ENCODE peak calls at places on chromosomes 1 and 21, in nine cellular contexts. N, Z, W, F, D, O, L, Y and T are unnamed samples.
A peak's percentile ranks its signal among the peaks of the same experiment; 100 is the strongest.

GRCh38 chr1:214012418-214012817 is 24.6 kb downstream of the PROX1 start:
- DNase-seq in N (peak; percentile 22), Z (peak; percentile 94), W (no peak), F (no peak), D (no peak), O (no peak), L (no peak), Y (no peak), T (no peak)

GRCh38 chr1:29706936-29707335 is 470.6 kb downstream of the PTPRU start:
- DNase-seq in N (peak; percentile 77), Z (no peak), W (peak; percentile 69), F (no peak), D (peak; percentile 85), O (no peak), L (no peak), Y (no peak), T (peak; percentile 15)

GRCh38 chr21:31383770-31384169 is 39.7 kb upstream of the TIAM1 start:
- DNase-seq in N (no peak), Z (no peak), W (no peak), F (no peak), D (no peak), O (no peak), L (no peak), Y (no peak), T (no peak)

GRCh38 chr1:233485809-233486398 is 128.0 kb upstream of the KCNK1 start:
- DNase-seq in N (no peak), Z (no peak), W (no peak), F (no peak), D (no peak), O (no peak), L (no peak), Y (no peak), T (no peak)

GRCh38 chr1:160097911-160098851 is at the start of gene IGSF8:
- DNase-seq in N (peak; percentile 82), Z (peak; percentile 61), W (peak; percentile 96), F (peak; percentile 95), D (peak; percentile 98), O (peak; percentile 93), L (peak; percentile 93), Y (peak; percentile 90), T (peak; percentile 66)

GRCh38 chr1:33161061-33161681 is 20.7 kb downstream of the TRIM62 start:
- DNase-seq in N (no peak), Z (no peak), W (no peak), F (peak; percentile 68), D (peak; percentile 85), O (no peak), L (peak; percentile 73), Y (peak; percentile 27), T (peak; percentile 38)

GRCh38 chr1:6870571-6870970 is 85.3 kb downstream of the CAMTA1 start:
- DNase-seq in N (peak; percentile 57), Z (no peak), W (no peak), F (no peak), D (no peak), O (no peak), L (no peak), Y (no peak), T (no peak)

GRCh38 chr1:229964281-229964680 is 102.8 kb upstream of the GALNT2 start:
- DNase-seq in N (peak; percentile 25), Z (no peak), W (no peak), F (no peak), D (no peak), O (no peak), L (no peak), Y (no peak), T (no peak)

GRCh38 chr21:37525810-37526209 is 159.2 kb downstream of the DYRK1A start:
- DNase-seq in N (no peak), Z (no peak), W (no peak), F (no peak), D (no peak), O (no peak), L (no peak), Y (no peak), T (no peak)

GRCh38 chr21:32712043-32712442 is 15.8 kb downstream of the SYNJ1 start:
- DNase-seq in N (no peak), Z (no peak), W (no peak), F (no peak), D (no peak), O (no peak), L (no peak), Y (no peak), T (no peak)

GRCh38 chr1:154696001-154696400 is 88.0 kb upstream of the ADAR start:
- DNase-seq in N (peak; percentile 43), Z (no peak), W (no peak), F (no peak), D (no peak), O (no peak), L (no peak), Y (no peak), T (no peak)

GRCh38 chr1:96521994-96522760 is 199.4 kb upstream of the PTBP2 start:
- DNase-seq in N (peak; percentile 71), Z (peak; percentile 69), W (no peak), F (no peak), D (no peak), O (no peak), L (no peak), Y (no peak), T (no peak)

GRCh38 chr1:1873186-1873585 is 17.7 kb downstream of the GNB1 start:
- DNase-seq in N (no peak), Z (no peak), W (peak; percentile 70), F (peak; percentile 84), D (no peak), O (no peak), L (no peak), Y (no peak), T (no peak)

GRCh38 chr1:36351222-36351977 is 28.0 kb upstream of the EVA1B start:
- DNase-seq in N (peak; percentile 96), Z (peak; percentile 93), W (no peak), F (no peak), D (peak; percentile 84), O (no peak), L (no peak), Y (no peak), T (no peak)

GRCh38 chr1:25699501-25700089 is 83.0 kb downstream of the MAN1C1 start:
- DNase-seq in N (peak; percentile 71), Z (no peak), W (no peak), F (peak; percentile 75), D (no peak), O (no peak), L (peak; percentile 22), Y (no peak), T (no peak)

DNA sequence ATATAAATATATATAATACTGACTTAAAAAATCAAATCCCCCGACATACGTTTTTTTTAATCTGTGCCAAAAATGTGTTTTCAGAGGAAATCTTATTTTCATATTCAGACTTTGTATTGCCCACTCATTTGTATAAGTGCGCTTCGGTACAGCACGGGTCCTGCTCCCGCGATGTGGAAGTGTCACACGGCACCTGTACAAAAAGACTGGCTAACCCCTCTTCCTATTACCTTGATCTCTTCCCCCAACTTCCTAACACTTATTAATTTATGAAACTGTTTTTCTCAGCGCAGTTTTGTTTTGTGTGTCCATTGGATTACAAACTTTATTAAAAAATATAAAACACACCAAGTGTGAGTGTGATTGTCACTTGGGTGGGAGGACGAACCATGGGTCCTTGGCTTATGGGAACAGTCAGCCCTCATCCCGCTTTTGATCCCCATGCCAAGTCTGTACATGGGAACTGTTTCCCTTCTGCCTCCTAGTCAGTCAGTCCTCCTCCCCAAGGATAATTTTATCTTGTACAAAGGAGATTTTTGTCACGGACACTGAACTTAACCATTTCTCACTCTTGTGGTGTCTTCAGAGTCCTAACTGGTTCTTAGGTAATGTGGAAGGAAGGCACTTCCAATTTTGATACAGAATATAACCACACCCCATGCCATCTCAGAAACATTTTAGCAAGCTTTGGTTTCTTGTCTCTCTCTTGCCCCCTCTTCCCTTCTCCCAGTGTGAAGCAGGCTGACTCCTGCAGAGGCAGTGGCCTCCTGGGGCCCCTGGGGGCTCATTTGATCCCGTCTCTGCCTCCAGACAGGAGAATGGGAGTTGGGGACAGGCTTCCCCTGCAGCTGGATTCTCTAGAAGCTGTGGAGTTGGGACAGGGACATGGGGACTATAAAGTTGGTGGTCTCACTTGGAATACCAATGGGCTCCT is 35.5 kb downstream of the ZBTB17 start:
- DNase-seq in N (no peak), Z (no peak), W (peak; percentile 21), F (no peak), D (no peak), O (no peak), L (no peak), Y (no peak), T (no peak)
- H3K27ac ChIP-seq in N (no peak overlapping the region), Z (no peak overlapping the region), W (peak overlapping the region; percentile 65), F (no peak overlapping the region), D (no peak overlapping the region), O (no peak overlapping the region), L (no peak overlapping the region), Y (no peak overlapping the region), T (peak overlapping the region; percentile 6)

GRCh38 chr1:94537254-94537653 is 4.3 kb downstream of the F3 start:
- DNase-seq in N (no peak), Z (peak; percentile 52), W (no peak), F (no peak), D (no peak), O (no peak), L (no peak), Y (no peak), T (no peak)
- H3K27ac ChIP-seq in N (no peak overlapping the region), Z (peak overlapping the region; percentile 1), W (no peak overlapping the region), F (no peak overlapping the region), D (no peak overlapping the region), O (no peak overlapping the region), L (no peak overlapping the region), Y (no peak overlapping the region), T (no peak overlapping the region)

DNA sequence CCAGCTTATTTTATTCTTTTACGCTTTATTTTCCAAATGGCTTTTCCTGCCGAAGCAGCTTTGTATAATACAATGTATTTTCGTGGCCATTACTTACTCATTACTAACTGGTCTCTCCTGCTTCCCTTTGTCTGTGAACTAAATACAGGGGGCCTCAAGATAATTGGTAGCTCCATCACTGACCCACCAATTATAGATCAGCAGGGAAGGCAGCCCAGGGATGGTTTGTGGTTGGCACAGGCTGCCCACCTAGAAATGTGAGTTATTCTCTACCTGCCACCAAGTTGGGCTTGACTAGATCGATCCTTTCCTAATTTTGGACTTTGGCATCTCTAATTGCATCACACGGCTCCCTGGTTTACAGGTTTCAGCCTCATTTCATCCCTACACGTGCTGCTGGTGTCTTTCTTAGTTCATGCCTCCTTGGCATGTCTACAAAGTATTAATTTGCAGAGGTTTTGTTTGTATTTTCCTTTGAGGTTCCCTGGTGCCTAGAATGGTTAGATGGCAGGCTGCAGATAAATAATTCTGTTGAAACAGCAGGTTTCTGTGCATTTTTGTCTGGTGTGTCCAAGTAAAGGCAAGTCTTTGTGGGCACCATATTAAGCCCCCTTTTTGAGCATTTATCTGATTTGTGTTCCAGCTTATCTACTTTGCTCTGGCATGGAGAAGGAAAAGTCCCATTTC is 35.2 kb downstream of the PEX14 start:
- DNase-seq in N (no peak), Z (no peak), W (no peak), F (no peak), D (no peak), O (no peak), L (no peak), Y (no peak), T (no peak)
- H3K27ac ChIP-seq in N (peak overlapping the region; percentile 92), Z (peak overlapping the region; percentile 66), W (peak overlapping the region; percentile 67), F (no peak overlapping the region), D (no peak overlapping the region), O (peak overlapping the region; percentile 71), L (no peak overlapping the region), Y (no peak overlapping the region), T (no peak overlapping the region)

DNA sequence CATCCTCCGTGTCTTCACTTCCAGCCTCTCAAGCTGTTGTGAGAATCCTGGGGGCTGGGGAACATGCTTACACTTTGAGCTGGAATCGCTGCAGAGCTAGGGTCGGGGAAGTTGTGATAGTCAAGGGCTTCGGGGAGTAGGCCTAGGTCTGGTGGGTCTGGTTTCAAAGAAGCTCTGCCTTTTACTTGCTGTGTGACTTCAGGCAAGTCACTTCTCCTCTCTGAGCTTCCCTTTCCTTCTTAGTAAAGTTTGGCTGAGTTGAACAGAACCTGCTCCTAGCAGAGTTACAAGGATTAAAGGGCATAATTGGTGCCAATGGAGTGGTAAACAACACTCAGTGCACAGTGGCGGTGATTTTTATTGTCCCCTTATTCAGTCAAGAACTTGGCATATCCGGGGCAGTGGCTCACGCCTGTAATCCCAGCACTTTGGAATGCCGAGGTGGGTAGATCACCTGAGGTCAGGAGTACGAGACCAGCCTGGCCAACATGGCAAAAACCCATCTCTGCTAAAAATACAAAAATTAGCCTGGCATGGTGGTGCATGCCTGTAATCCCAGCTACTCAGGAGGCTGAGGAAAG is 25.7 kb downstream of the ARHGEF19 start:
- DNase-seq in N (no peak), Z (no peak), W (no peak), F (no peak), D (no peak), O (no peak), L (no peak), Y (no peak), T (no peak)
- H3K27ac ChIP-seq in N (no peak overlapping the region), Z (no peak overlapping the region), W (no peak overlapping the region), F (no peak overlapping the region), D (no peak overlapping the region), O (no peak overlapping the region), L (no peak overlapping the region), Y (no peak overlapping the region), T (no peak overlapping the region)